ENCODE peak calls at places on chromosome 2, in six cellular contexts. V, J, T, M, X and C are unnamed samples.

GRCh38 chr2:119190321-119190720 is 31.8 kb upstream of the C1QL2 start:
- DNase-seq in V (no peak), J (no peak), T (no peak), M (no peak), X (no peak), C (no peak)

GRCh38 chr2:188292446-188293239 is 969 bp downstream of the GULP1 start:
- DNase-seq in V (peak), J (peak), T (peak), M (no peak), X (peak), C (peak)

GRCh38 chr2:71746946-71747501 is 293.7 kb downstream of the DYSF start:
- DNase-seq in V (no peak), J (no peak), T (peak), M (no peak), X (no peak), C (peak)

GRCh38 chr2:18161681-18162080 is 283.2 kb downstream of the KCNS3 start:
- DNase-seq in V (no peak), J (no peak), T (no peak), M (no peak), X (no peak), C (peak)

GRCh38 chr2:178874529-178875240 is 67.5 kb upstream of the TTN start:
- DNase-seq in V (no peak), J (no peak), T (no peak), M (no peak), X (no peak), C (no peak)

GRCh38 chr2:224268441-224268840 is 133.5 kb downstream of the FAM124B start:
- DNase-seq in V (no peak), J (no peak), T (peak), M (no peak), X (no peak), C (peak)

GRCh38 chr2:175811966-175812365 is 190.1 kb downstream of the LNPK start:
- DNase-seq in V (no peak), J (no peak), T (no peak), M (no peak), X (no peak), C (no peak)

GRCh38 chr2:122074201-122074600 is 318.8 kb downstream of the TSN start:
- DNase-seq in V (no peak), J (no peak), T (no peak), M (no peak), X (no peak), C (no peak)

GRCh38 chr2:181268174-181268867 is 188.9 kb upstream of the ITGA4 start:
- DNase-seq in V (no peak), J (no peak), T (no peak), M (no peak), X (no peak), C (no peak)

GRCh38 chr2:239326831-239327535 is 73.8 kb downstream of the HDAC4 start:
- DNase-seq in V (no peak), J (peak), T (no peak), M (no peak), X (no peak), C (no peak)